ENCODE peak calls at places on chromosomes 13 and 19, in four cellular contexts. L, V, U and E are unnamed samples.

GRCh38 chr13:24605923-24606372 is 74.3 kb upstream of the ATP12A start:
- DNase-seq in V (no peak), L (no peak), U (no peak), E (no peak)

GRCh38 chr19:14580623-14581237 is 2.2 kb upstream of the CLEC17A start:
- DNase-seq in L (no peak), V (no peak), U (no peak), E (no peak)

GRCh38 chr13:24713022-24713421 is 32.8 kb downstream of the ATP12A start:
- DNase-seq in L (no peak), U (no peak), V (no peak), E (no peak)

GRCh38 chr19:1651061-1651547 is 1.3 kb downstream of the TCF3 start:
- DNase-seq in L (no peak), U (no peak), V (no peak), E (no peak)

GRCh38 chr13:36192166-36192565 is 22.2 kb downstream of the SOHLH2 start:
- DNase-seq in L (no peak), V (no peak), U (no peak), E (no peak)

GRCh38 chr19:46775642-46776258 is 12.6 kb downstream of the SLC1A5 start:
- DNase-seq in U (no peak), V (no peak), L (no peak), E (no peak)

GRCh38 chr19:35013820-35014754 is 14.0 kb downstream of the GRAMD1A start:
- DNase-seq in V (no peak), U (no peak), L (no peak), E (no peak)

GRCh38 chr13:103663996-103664395 is 597.8 kb upstream of the SLC10A2 start:
- DNase-seq in U (no peak), V (no peak), L (no peak), E (peak)

GRCh38 chr13:47747901-47748300 is 253.2 kb downstream of the SUCLA2 start:
- DNase-seq in V (no peak), L (no peak), U (no peak), E (no peak)

GRCh38 chr13:70502944-70503343 is 394.7 kb upstream of the KLHL1 start:
- DNase-seq in U (no peak), L (no peak), V (no peak), E (no peak)

GRCh38 chr13:39577833-39578232 is 25.2 kb downstream of the LHFPL6 start:
- DNase-seq in V (no peak), U (no peak), L (no peak), E (no peak)

GRCh38 chr13:40388617-40389016 is 277.8 kb downstream of the FOXO1 start:
- DNase-seq in V (no peak), L (no peak), U (no peak), E (no peak)

GRCh38 chr19:54271106-54271505 is 9.8 kb downstream of the LILRB2 start:
- DNase-seq in U (no peak), V (no peak), L (no peak), E (peak)

GRCh38 chr19:9046694-9047093 is 36.5 kb upstream of the MUC16 start:
- DNase-seq in U (no peak), L (no peak), V (no peak), E (no peak)

GRCh38 chr19:17576758-17577532 is 21.5 kb downstream of the COLGALT1 start:
- DNase-seq in U (peak), V (no peak), L (peak), E (peak)

GRCh38 chr13:52847322-52847681 is 1.1 kb downstream of the PCDH8 start:
- DNase-seq in V (no peak), U (no peak), L (no peak), E (no peak)

GRCh38 chr13:86563308-86563707 is 764.1 kb upstream of the SLITRK6 start:
- DNase-seq in L (no peak), V (no peak), U (no peak), E (no peak)

GRCh38 chr19:49554701-49555181 is 25.6 kb downstream of the NOSIP start:
- DNase-seq in U (no peak), L (no peak), V (no peak), E (no peak)

GRCh38 chr19:44051654-44052402 is at the start of gene ZNF223:
- DNase-seq in U (peak), L (peak), V (peak), E (peak)

GRCh38 chr19:5078179-5078578 is 109.3 kb downstream of the KDM4B start:
- DNase-seq in U (no peak), L (no peak), V (no peak), E (no peak)

GRCh38 chr19:17306285-17306714 is 628 bp downstream of the MRPL34 start:
- DNase-seq in U (no peak), L (no peak), V (no peak), E (no peak)

GRCh38 chr13:108629353-108629752 is at the start of gene MYO16:
- DNase-seq in U (no peak), L (no peak), V (no peak), E (no peak)

GRCh38 chr19:40685016-40685526 is 5.4 kb downstream of the NUMBL start:
- DNase-seq in U (no peak), V (no peak), L (no peak), E (no peak)

GRCh38 chr19:16382775-16383543 is 58.3 kb downstream of the KLF2 start:
- DNase-seq in U (peak), L (peak), V (peak), E (peak)

GRCh38 chr13:102726430-102726829 is 31.6 kb upstream of the METTL21C start:
- DNase-seq in V (no peak), L (no peak), U (no peak), E (no peak)

GRCh38 chr13:93169980-93170379 is 56.6 kb upstream of the GPC6 start:
- DNase-seq in V (no peak), L (no peak), U (no peak), E (no peak)

GRCh38 chr13:113187905-113188595 is 20.4 kb downstream of the PCID2 start:
- DNase-seq in L (no peak), V (no peak), U (no peak), E (no peak)

GRCh38 chr19:29583196-29584006 is 22.7 kb upstream of the POP4 start:
- DNase-seq in V (no peak), U (no peak), L (no peak), E (no peak)

GRCh38 chr19:3142292-3142670 is 6.4 kb downstream of the GNA15 start:
- DNase-seq in U (no peak), L (no peak), V (no peak), E (peak)

GRCh38 chr13:51425410-51426042 is 27.3 kb downstream of the INTS6 start:
- DNase-seq in V (no peak), U (no peak), L (no peak), E (no peak)

GRCh38 chr19:36027696-36028095 is 5.0 kb downstream of the CLIP3 start:
- DNase-seq in V (no peak), L (no peak), U (no peak), E (no peak)

GRCh38 chr13:24306632-24307031 is 2.7 kb upstream of the C1QTNF9 start:
- DNase-seq in L (no peak), V (no peak), U (no peak), E (no peak)

GRCh38 chr19:30391554-30392551 is 19.7 kb downstream of the ZNF536 start:
- DNase-seq in U (no peak), L (no peak), V (no peak), E (no peak)

GRCh38 chr13:30567072-30567471 is 50.6 kb upstream of the USPL1 start:
- DNase-seq in L (no peak), V (no peak), U (no peak), E (no peak)

GRCh38 chr13:30577381-30577780 is 40.3 kb upstream of the USPL1 start:
- DNase-seq in U (no peak), V (no peak), L (no peak), E (no peak)

GRCh38 chr13:30569901-30570576 is 47.7 kb upstream of the USPL1 start:
- DNase-seq in U (no peak), V (no peak), L (no peak), E (peak)

GRCh38 chr13:30576528-30576927 is 41.2 kb upstream of the USPL1 start:
- DNase-seq in V (peak), L (no peak), U (no peak), E (no peak)

GRCh38 chr13:30572859-30573275 is 44.9 kb upstream of the USPL1 start:
- DNase-seq in U (no peak), L (no peak), V (no peak), E (no peak)
- H3K4me3 ChIP-seq in U (peak), L (peak), V (peak), E (no peak)

GRCh38 chr19:48393559-48394330 is at the start of gene GRIN2D:
- DNase-seq in U (no peak), V (no peak), L (peak), E (no peak)
- TF ChIP-seq CTCF in U (no peak), V (no peak), L (no peak), E (no peak)

GRCh38 chr13:106566682-106567420 is 1.1 kb downstream of the ARGLU1 start:
- DNase-seq in L (no peak), V (peak), U (peak), E (peak)

GRCh38 chr13:106568225-106569003 is 477 bp upstream of the ARGLU1 start:
- DNase-seq in L (no peak), U (no peak), V (no peak), E (no peak)

GRCh38 chr13:106569233-106570095 is 1.5 kb upstream of the ARGLU1 start:
- DNase-seq in U (no peak), L (no peak), V (no peak), E (no peak)

GRCh38 chr13:106565127-106565775 is 2.7 kb downstream of the ARGLU1 start:
- DNase-seq in U (no peak), V (no peak), L (no peak), E (no peak)

GRCh38 chr13:106567421-106568224 is at the start of gene ARGLU1:
- DNase-seq in V (peak), L (peak), U (peak), E (peak)
- TF ChIP-seq POLR2A in V (peak), L (peak), U (peak), E (peak)

GRCh38 chr13:57636811-57637210 is 5.3 kb downstream of the PCDH17 start:
- DNase-seq in L (no peak), V (no peak), U (no peak), E (no peak)
- H3K4me3 ChIP-seq in L (no peak), V (no peak), U (no peak), E (no peak)

GRCh38 chr19:50629194-50629593 is 10.5 kb downstream of the SYT3 start:
- DNase-seq in U (no peak), V (no peak), L (no peak), E (no peak)

GRCh38 chr19:50633359-50633758 is 6.3 kb downstream of the SYT3 start:
- DNase-seq in L (no peak), V (no peak), U (no peak), E (no peak)

GRCh38 chr19:50633973-50634372 is 5.7 kb downstream of the SYT3 start:
- DNase-seq in V (no peak), U (no peak), L (no peak), E (no peak)

GRCh38 chr19:50629801-50630200 is 9.9 kb downstream of the SYT3 start:
- DNase-seq in L (no peak), V (no peak), U (no peak), E (no peak)

DNA sequence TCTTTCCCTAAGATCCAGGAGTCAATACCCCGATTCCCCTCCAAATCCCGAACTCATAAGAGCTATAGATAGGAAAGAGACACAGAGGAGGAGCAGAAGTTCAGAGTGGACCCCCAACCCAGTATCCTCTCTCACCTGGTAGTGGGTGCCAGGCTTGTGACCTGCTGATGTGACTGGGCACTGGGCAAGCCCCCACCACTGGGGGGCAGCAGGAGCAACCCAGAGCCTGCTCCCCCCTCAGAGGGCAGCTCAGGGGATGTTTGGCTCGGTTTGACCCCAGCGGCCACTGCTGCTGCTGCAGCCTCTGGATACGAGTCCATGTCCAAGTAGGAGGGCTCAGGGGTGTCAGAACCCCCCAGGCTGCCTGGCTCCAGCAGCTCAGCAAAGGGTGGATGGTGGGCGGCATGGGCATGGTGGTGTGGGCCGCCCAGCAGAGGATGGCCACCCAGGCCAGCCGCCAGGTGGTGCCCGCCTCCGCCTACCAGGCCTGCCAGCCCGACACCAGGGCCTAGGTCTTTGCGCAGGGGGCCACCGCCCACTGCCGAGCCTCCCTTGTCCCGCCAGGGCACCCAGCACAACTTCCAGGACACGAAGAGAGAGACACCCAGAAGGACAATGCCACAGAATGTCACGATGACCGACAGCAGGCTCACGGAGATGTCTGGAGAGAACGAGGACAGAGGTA is 7.4 kb downstream of the SYT3 start:
- DNase-seq in U (no peak), V (no peak), L (no peak), E (no peak)
- TF ChIP-seq CTCF in U (no peak), V (no peak), L (no peak), E (no peak)